ENCODE peak calls at places on chromosome 1, in ten cellular contexts. A is testis, D is esophagus squamous epithelium, G is fibroblast of lung, L is body of pancreas, C is DND-41, N is ovary, X is A549, U is GM12878, V is left ventricle myocardium inferior. H is an unnamed sample. For H3K4me1, the result is how much of the 10 kb centered on the place peaks cover.

GRCh38 chr1:89607888-89608626 is 24.9 kb upstream of the LRRC8C start:
- DNase-seq in A (peak), L (no peak), C (no peak), X (no peak), U (no peak), G (peak), D (no peak), N (no peak), V (peak), H (no peak)

GRCh38 chr1:84770481-84770880 is 80.2 kb upstream of the SSX2IP start:
- DNase-seq in L (no peak), G (no peak), C (no peak), N (no peak), V (no peak), X (no peak), U (no peak), D (no peak), A (no peak), H (no peak)

GRCh38 chr1:20735581-20736111 is 3.1 kb upstream of the SH2D5 start:
- DNase-seq in X (no peak), C (no peak), V (no peak), A (peak), L (no peak), N (no peak), U (no peak), G (peak), D (no peak), H (no peak)

GRCh38 chr1:205049479-205049878 is 6.5 kb downstream of the CNTN2 start:
- DNase-seq in G (no peak), C (no peak), X (no peak), A (no peak), V (no peak), N (no peak), U (no peak), L (no peak), D (no peak), H (no peak)

GRCh38 chr1:19349999-19350398 is 37.9 kb downstream of the SLC66A1 start:
- DNase-seq in N (no peak), A (no peak), U (no peak), C (no peak), G (no peak), L (no peak), V (no peak), D (no peak), X (no peak), H (no peak)

GRCh38 chr1:53526451-53527101 is 67.4 kb downstream of the DMRTB1 start:
- DNase-seq in X (no peak), N (peak), C (no peak), D (no peak), L (peak), V (peak), A (peak), U (no peak), G (peak), H (peak)

GRCh38 chr1:165896277-165896676 is 68.9 kb downstream of the UCK2 start:
- DNase-seq in V (no peak), G (peak), A (no peak), D (no peak), C (no peak), X (no peak), N (no peak), L (no peak), U (no peak), H (no peak)

GRCh38 chr1:66723985-66724384 is 28.3 kb upstream of the DYNLT5 start:
- DNase-seq in N (no peak), G (peak), V (no peak), C (no peak), D (no peak), X (no peak), A (no peak), L (no peak), U (no peak), H (no peak)

GRCh38 chr1:247218252-247218651 is 37.6 kb upstream of the VN1R5 start:
- DNase-seq in U (no peak), G (no peak), N (no peak), L (no peak), X (no peak), A (no peak), D (no peak), C (no peak), V (no peak), H (no peak)

GRCh38 chr1:226571901-226572300 is 23.3 kb downstream of the STUM start:
- DNase-seq in V (no peak), A (no peak), G (no peak), L (no peak), N (no peak), X (no peak), U (no peak), D (no peak), C (no peak), H (no peak)

GRCh38 chr1:210448293-210448892 is 119.7 kb downstream of the HHAT start:
- DNase-seq in V (no peak), X (peak), C (peak), D (no peak), A (peak), G (peak), N (no peak), L (peak), U (no peak), H (peak)

GRCh38 chr1:172380441-172381244 is 39.8 kb upstream of the C1orf105 start:
- DNase-seq in N (no peak), G (peak), X (no peak), V (no peak), C (peak), D (no peak), A (no peak), L (no peak), U (no peak), H (no peak)

GRCh38 chr1:154752273-154753030 is 117.6 kb downstream of the KCNN3 start:
- DNase-seq in V (no peak), N (peak), L (no peak), A (no peak), D (no peak), G (no peak), C (no peak), U (no peak), X (no peak), H (no peak)

GRCh38 chr1:5688479-5689077 is 303.6 kb downstream of the NPHP4 start:
- DNase-seq in U (no peak), A (no peak), X (no peak), V (no peak), D (no peak), G (no peak), C (no peak), L (no peak), N (no peak), H (no peak)

GRCh38 chr1:71762514-71763255 is 519.7 kb downstream of the NEGR1 start:
- DNase-seq in A (no peak), V (no peak), L (no peak), N (no peak), D (no peak), U (no peak), C (no peak), X (no peak), G (no peak), H (no peak)

GRCh38 chr1:183877321-183877720 is 72.4 kb downstream of the RGL1 start:
- DNase-seq in N (peak), L (peak), D (no peak), C (no peak), V (peak), G (peak), U (no peak), X (no peak), A (peak), H (no peak)

GRCh38 chr1:26697978-26698849 is 2.4 kb downstream of the ARID1A start:
- DNase-seq in V (peak), U (no peak), N (peak), G (peak), C (peak), D (no peak), X (peak), A (peak), L (peak), H (peak)

GRCh38 chr1:61078611-61079010 is 3.8 kb upstream of the NFIA start:
- DNase-seq in V (no peak), G (peak), X (no peak), L (no peak), A (no peak), U (no peak), N (no peak), D (no peak), C (no peak), H (no peak)

GRCh38 chr1:71565267-71565666 is 484.4 kb upstream of the ZRANB2 start:
- DNase-seq in L (no peak), U (no peak), N (no peak), D (no peak), V (peak), G (peak), C (no peak), X (no peak), A (no peak), H (no peak)

GRCh38 chr1:25715888-25716287 is 84.1 kb upstream of the SELENON start:
- DNase-seq in D (no peak), C (no peak), X (no peak), G (no peak), L (no peak), U (no peak), A (no peak), N (no peak), V (no peak), H (no peak)

GRCh38 chr1:53266038-53266437 is 27.7 kb upstream of the MAGOH start:
- DNase-seq in C (no peak), X (peak), D (no peak), L (no peak), G (no peak), N (no peak), U (no peak), A (no peak), V (no peak), H (no peak)

GRCh38 chr1:90717665-90718410 is 736 bp upstream of the BARHL2 start:
- DNase-seq in V (no peak), A (peak), U (no peak), G (no peak), X (no peak), L (no peak), D (no peak), C (no peak), N (no peak), H (no peak)

GRCh38 chr1:161260939-161261858 is 2.7 kb downstream of the PCP4L1 start:
- DNase-seq in C (no peak), L (no peak), A (no peak), U (no peak), G (no peak), D (no peak), V (no peak), X (no peak), N (no peak), H (no peak)

GRCh38 chr1:47386268-47386667 is 29.8 kb upstream of the FOXE3 start:
- DNase-seq in D (no peak), N (no peak), X (no peak), G (no peak), L (no peak), C (no peak), U (no peak), A (no peak), V (no peak), H (no peak)

GRCh38 chr1:47389735-47390134 is 26.4 kb upstream of the FOXE3 start:
- DNase-seq in V (no peak), C (no peak), X (no peak), U (no peak), L (no peak), A (no peak), N (no peak), G (no peak), D (no peak), H (no peak)

GRCh38 chr1:47387921-47388509 is 28.1 kb upstream of the FOXE3 start:
- DNase-seq in N (no peak), X (no peak), V (no peak), C (no peak), U (no peak), A (no peak), L (no peak), G (no peak), D (no peak), H (no peak)

GRCh38 chr1:47390843-47391242 is 25.2 kb upstream of the FOXE3 start:
- DNase-seq in C (no peak), G (no peak), U (no peak), A (no peak), D (no peak), V (no peak), N (no peak), X (no peak), L (no peak), H (no peak)

GRCh38 chr1:47388548-47389238 is 27.4 kb upstream of the FOXE3 start:
- DNase-seq in A (peak), L (peak), X (peak), C (peak), G (peak), V (peak), U (no peak), N (no peak), D (no peak), H (peak)
- TF ChIP-seq CTCF in A (peak), L (peak), X (peak), C (peak), G (peak), V (peak), U (peak), N (no peak), D (peak), H (peak)

GRCh38 chr1:3672231-3672970 is 20.1 kb downstream of the TP73 start:
- DNase-seq in X (no peak), U (no peak), G (no peak), A (no peak), V (peak), D (no peak), L (no peak), C (no peak), N (no peak), H (no peak)
- H3K4me1 ChIP-seq in X (under half), U (half or more), G (under half), A (under half), V (under half), D (under half), L (under half), C (under half), N (under half), H (under half)

GRCh38 chr1:223820515-223820858 is 25.3 kb downstream of the TP53BP2 start:
- DNase-seq in X (no peak), C (no peak), V (no peak), G (no peak), L (no peak), A (no peak), U (no peak), N (no peak), D (no peak), H (no peak)
- TF ChIP-seq CTCF in X (no peak), C (no peak), V (no peak), G (no peak), L (no peak), A (no peak), U (no peak), N (no peak), D (no peak), H (no peak)

DNA sequence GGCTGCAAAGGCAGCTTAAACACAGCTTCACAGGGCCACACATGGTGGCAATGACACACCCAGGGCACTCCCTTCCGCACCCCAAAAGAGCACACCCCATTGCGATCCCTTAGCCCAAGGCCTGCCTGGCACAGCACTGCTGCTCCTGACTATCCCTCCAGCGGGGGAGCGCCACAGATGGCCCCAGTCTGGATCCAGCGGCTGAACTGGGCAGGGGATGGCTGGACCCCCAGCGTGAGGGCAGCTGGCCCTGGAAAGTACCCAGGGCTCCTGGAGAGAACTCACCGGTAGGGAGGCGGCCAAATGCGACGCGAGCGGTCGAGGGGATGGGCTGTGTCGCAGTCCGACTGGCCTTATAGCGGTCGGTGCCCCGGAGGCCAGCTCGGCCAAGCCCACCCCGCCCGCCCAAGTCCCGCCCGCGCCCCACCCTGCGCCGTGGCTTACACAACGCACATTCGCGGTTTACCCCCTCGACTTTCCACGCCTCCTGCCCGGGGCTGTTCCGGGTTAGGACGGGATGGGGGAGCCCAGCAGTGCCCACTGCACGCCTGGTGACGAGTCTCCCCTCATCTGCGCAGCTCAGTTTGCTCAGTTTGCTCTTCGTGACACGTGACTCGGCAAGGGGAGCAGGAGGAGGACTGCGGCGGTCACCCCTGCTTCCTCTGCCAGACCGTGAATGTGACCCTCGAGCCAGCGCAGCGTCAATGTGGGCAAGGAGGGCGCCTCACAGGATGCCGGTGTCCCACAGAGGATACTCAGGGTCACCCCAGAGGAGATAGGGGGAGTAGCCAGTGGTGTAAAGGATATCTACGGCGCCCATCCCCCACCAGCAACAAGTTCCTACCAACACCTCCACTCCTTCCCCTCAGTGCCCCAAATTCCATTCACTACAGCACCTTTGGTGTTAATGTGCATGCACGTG is at the start of gene S100A6:
- DNase-seq in V (peak), U (no peak), L (peak), A (peak), X (peak), D (peak), C (no peak), G (peak), N (peak), H (peak)
- H3K4me1 ChIP-seq in V (half or more), U (under half), L (under half), A (under half), X (under half), D (half or more), C (under half), G (under half), N (under half), H (under half)

GRCh38 chr1:194342484-194343262 is 1156.3 kb upstream of the B3GALT2 start:
- DNase-seq in C (no peak), G (no peak), X (no peak), N (no peak), U (no peak), D (no peak), L (no peak), V (no peak), A (no peak), H (no peak)
- TF ChIP-seq CTCF in C (peak), G (no peak), X (no peak), N (no peak), U (peak), D (no peak), L (no peak), V (no peak), A (no peak), H (peak)

DNA sequence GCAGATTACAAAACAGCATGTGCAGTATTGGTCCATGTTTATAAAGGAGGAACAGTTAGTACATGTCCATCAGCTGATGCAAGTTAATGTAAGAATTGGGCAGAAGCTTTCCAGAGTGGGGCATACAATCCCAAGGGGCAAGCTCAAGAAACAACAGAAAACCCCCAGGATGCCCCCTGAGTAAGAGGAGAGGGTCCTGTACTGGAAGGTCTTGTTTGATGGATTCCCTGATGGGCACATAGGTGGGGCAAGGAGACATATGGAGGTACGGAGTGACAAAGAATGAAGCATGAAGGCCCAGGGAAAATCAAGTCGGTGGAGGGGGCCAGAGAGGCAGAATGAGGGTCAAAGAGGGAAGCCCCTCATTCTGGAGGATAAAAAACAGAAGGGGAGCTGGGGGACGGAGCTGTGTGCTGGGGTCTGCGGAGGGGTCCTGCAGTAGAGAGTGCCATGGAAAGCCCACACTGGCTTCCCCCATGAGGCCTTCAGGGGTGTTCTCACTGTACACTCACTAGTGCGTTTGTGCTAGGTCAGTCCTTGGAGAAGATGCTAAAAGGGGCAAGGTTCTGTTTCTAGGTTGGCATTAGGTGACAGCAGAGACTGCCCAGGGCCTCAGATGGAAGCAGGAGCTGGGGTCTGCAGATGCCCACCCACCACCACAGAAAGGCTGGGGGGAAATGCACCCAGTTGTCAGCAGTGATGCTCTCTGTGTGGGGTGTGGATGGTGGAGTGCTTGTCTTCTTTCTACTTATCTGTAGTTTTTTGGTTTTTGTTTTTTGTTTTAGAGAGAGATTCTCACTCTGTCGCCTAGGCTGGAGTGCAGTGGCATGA is 12.5 kb upstream of the MATN1 start:
- DNase-seq in V (no peak), G (no peak), N (no peak), D (no peak), C (no peak), A (no peak), L (no peak), U (no peak), X (no peak), H (no peak)
- H3K4me1 ChIP-seq in V (under half), G (under half), N (under half), D (under half), C (under half), A (under half), L (under half), U (under half), X (under half), H (under half)

GRCh38 chr1:64092851-64093371 is 110.5 kb upstream of the UBE2U start:
- DNase-seq in X (no peak), G (no peak), N (no peak), A (no peak), C (no peak), U (no peak), D (no peak), V (no peak), L (no peak), H (no peak)
- TF ChIP-seq CTCF in X (no peak), G (no peak), N (no peak), A (no peak), C (no peak), U (no peak), D (no peak), V (no peak), L (no peak), H (no peak)

GRCh38 chr1:221723918-221724263 is 18.0 kb downstream of the DUSP10 start:
- DNase-seq in D (no peak), X (no peak), C (no peak), G (no peak), L (no peak), V (no peak), U (no peak), A (no peak), N (no peak), H (no peak)

GRCh38 chr1:221722254-221723017 is 19.5 kb downstream of the DUSP10 start:
- DNase-seq in V (no peak), X (no peak), C (no peak), U (no peak), G (no peak), L (no peak), D (no peak), A (no peak), N (no peak), H (no peak)

GRCh38 chr1:221724931-221725605 is 16.8 kb downstream of the DUSP10 start:
- DNase-seq in A (no peak), U (no peak), L (no peak), V (peak), X (no peak), N (no peak), C (no peak), D (no peak), G (peak), H (no peak)

GRCh38 chr1:221725683-221726330 is 16.1 kb downstream of the DUSP10 start:
- DNase-seq in D (no peak), N (no peak), A (no peak), V (no peak), X (no peak), C (no peak), U (no peak), G (peak), L (no peak), H (no peak)

DNA sequence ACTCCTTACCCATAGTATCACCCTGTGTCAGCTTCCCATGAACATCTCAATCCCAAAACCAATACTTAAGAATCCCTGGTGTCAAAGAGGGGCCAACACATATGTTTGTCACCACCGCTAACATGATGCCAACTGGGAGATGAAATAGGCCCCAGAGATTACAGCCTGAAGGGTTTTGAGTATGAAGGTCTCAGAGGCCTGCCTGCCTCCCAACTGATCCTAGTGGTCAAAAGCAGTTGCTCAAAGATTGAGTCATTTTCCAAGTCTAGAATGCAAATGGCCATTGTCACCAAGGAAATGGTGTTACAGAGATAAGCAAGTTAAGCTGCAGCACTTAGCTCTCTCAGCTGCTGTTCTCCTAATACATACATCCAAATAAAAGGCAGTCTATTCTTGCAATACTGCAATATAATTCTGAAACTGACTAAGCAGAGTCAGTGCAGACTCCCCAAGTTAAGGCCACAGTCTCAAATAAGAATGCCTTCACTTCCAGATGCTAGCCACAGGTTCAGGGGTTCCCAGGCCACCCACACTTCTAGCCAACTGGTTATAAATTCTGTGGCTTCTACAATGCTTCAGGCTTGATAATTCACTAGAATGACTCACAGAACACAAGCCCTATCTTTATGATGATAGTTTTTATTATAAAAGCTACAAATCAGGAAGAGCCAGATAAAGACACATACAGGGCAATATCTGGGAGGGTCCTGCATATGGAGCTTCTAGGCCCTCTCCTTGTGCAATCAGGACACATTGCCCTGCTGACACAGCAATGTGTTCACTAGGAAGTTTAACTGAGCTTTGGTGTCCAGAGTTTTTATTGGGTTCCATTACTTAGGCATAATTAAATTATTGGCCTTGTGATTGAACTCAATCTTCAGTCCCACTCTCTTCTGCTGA is 18.6 kb downstream of the DUSP10 start:
- DNase-seq in X (no peak), V (no peak), N (no peak), A (no peak), L (no peak), U (no peak), C (no peak), G (peak), D (no peak), H (no peak)
- H3K4me1 ChIP-seq in X (under half), V (half or more), N (under half), A (under half), L (half or more), U (under half), C (under half), G (under half), D (half or more), H (under half)

H was measured in BE2C.